ENCODE peak calls at places on chromosomes 7 and 10, in seven cellular contexts. H is anterior cingulate cortex; C is DMS153; Q is pancreas; I is activated CD8-positive, alpha-beta memory T cell treated with anti-CD3 and anti-CD28 coated beads, Interleukin-2, amount 50 U/mL, for 4 hours; M is SW480; P is ureter. B is an unnamed sample.

GRCh38 chr10:72025832-72026231 is 61.6 kb downstream of the CHST3 start:
- DNase-seq in H (no peak), C (no peak), Q (no peak), I (no peak), M (no peak), P (no peak), B (no peak)

GRCh38 chr7:128705891-128706333 is 33.2 kb upstream of the CALU start:
- DNase-seq in H (no peak), C (no peak), Q (no peak), I (no peak), M (no peak), P (no peak), B (no peak)

GRCh38 chr10:5832946-5833345 is 19.7 kb upstream of the GDI2 start:
- DNase-seq in H (no peak), C (no peak), Q (no peak), I (no peak), M (no peak), P (peak), B (peak)

GRCh38 chr10:91616124-91616523 is 16.7 kb downstream of the PPP1R3C start:
- DNase-seq in H (no peak), C (no peak), Q (no peak), I (no peak), M (no peak), P (no peak), B (no peak)

GRCh38 chr7:142887282-142888015 is 1.9 kb upstream of the TRPV6 start:
- DNase-seq in H (no peak), C (no peak), Q (no peak), I (no peak), M (no peak), P (peak), B (no peak)

GRCh38 chr10:110747609-110748464 is 103.7 kb downstream of the RBM20 start:
- DNase-seq in H (no peak), C (no peak), Q (no peak), I (no peak), M (no peak), P (no peak), B (no peak)

GRCh38 chr10:21747809-21748208 is 213.8 kb downstream of the MLLT10 start:
- DNase-seq in H (no peak), C (no peak), Q (no peak), I (no peak), M (no peak), P (no peak), B (no peak)

GRCh38 chr10:79249156-79250121 is 97.8 kb upstream of the PPIF start:
- DNase-seq in H (no peak), C (no peak), Q (no peak), I (no peak), M (no peak), P (no peak), B (no peak)

GRCh38 chr7:41121228-41121627 is 581.7 kb downstream of the INHBA start:
- DNase-seq in H (no peak), C (no peak), Q (no peak), I (no peak), M (no peak), P (no peak), B (no peak)

GRCh38 chr10:103916901-103917300 is 1.1 kb downstream of the STN1 start:
- DNase-seq in H (no peak), C (no peak), Q (peak), I (no peak), M (no peak), P (no peak), B (no peak)

GRCh38 chr10:129765664-129766550 is 198.2 kb downstream of the EBF3 start:
- DNase-seq in H (no peak), C (no peak), Q (peak), I (no peak), M (no peak), P (peak), B (peak)

GRCh38 chr7:70349819-70350218 is 751.5 kb downstream of the AUTS2 start:
- DNase-seq in H (no peak), C (no peak), Q (no peak), I (no peak), M (no peak), P (no peak), B (no peak)

GRCh38 chr10:24811906-24812305 is 88.2 kb upstream of the ARHGAP21 start:
- DNase-seq in H (peak), C (peak), Q (no peak), I (no peak), M (peak), P (no peak), B (no peak)

GRCh38 chr10:69287181-69287580 is 8.9 kb downstream of the HK1 start:
- DNase-seq in H (no peak), C (no peak), Q (no peak), I (no peak), M (no peak), P (no peak), B (no peak)

GRCh38 chr7:149625947-149626392 is 128.4 kb upstream of the ZNF746 start:
- DNase-seq in H (no peak), C (no peak), Q (no peak), I (no peak), M (no peak), P (no peak), B (no peak)

GRCh38 chr7:158094046-158094445 is 493.6 kb downstream of the PTPRN2 start:
- DNase-seq in H (no peak), C (no peak), Q (no peak), I (no peak), M (no peak), P (no peak), B (no peak)

GRCh38 chr10:5525581-5526271 is 965 bp downstream of the CALML3 start:
- DNase-seq in H (no peak), C (no peak), Q (no peak), I (no peak), M (no peak), P (peak), B (no peak)

GRCh38 chr7:100572949-100573675 is 588 bp downstream of the SAP25 start:
- DNase-seq in H (no peak), C (no peak), Q (peak), I (no peak), M (no peak), P (no peak), B (no peak)

GRCh38 chr7:50608196-50608906 is 43.1 kb upstream of the DDC start:
- DNase-seq in H (no peak), C (no peak), Q (no peak), I (no peak), M (no peak), P (no peak), B (no peak)

GRCh38 chr7:131108212-131108980 is 219.3 kb upstream of the MKLN1 start:
- DNase-seq in H (no peak), C (no peak), Q (no peak), I (no peak), M (no peak), P (no peak), B (no peak)

GRCh38 chr7:100478966-100479660 is at the start of gene TSC22D4:
- DNase-seq in H (peak), C (peak), Q (peak), I (peak), M (peak), P (peak), B (peak)

GRCh38 chr7:92810242-92810611 is 26.1 kb downstream of the CDK6 start:
- DNase-seq in H (no peak), C (no peak), Q (no peak), I (no peak), M (no peak), P (no peak), B (no peak)

GRCh38 chr7:30252885-30253795 is 31.3 kb upstream of the ZNRF2 start:
- DNase-seq in H (peak), C (peak), Q (peak), I (no peak), M (no peak), P (peak), B (peak)

GRCh38 chr10:17021661-17022060 is 108.0 kb downstream of the CUBN start:
- DNase-seq in H (no peak), C (no peak), Q (no peak), I (no peak), M (no peak), P (no peak), B (no peak)

GRCh38 chr7:82050134-82050533 is 280.3 kb upstream of the HGF start:
- DNase-seq in H (no peak), C (peak), Q (no peak), I (no peak), M (peak), P (no peak), B (no peak)

GRCh38 chr10:45438457-45439090 is 64.6 kb downstream of the ALOX5 start:
- DNase-seq in H (no peak), C (no peak), Q (no peak), I (no peak), M (no peak), P (no peak), B (no peak)

GRCh38 chr7:7178081-7178480 is 4.3 kb upstream of the C1GALT1 start:
- DNase-seq in H (no peak), C (no peak), Q (no peak), I (no peak), M (no peak), P (no peak), B (no peak)

GRCh38 chr7:97835296-97836138 is 36.7 kb downstream of the ASNS start:
- DNase-seq in H (peak), C (peak), Q (peak), I (peak), M (peak), P (peak), B (peak)

GRCh38 chr10:17219024-17219423 is 9.0 kb upstream of the VIM start:
- DNase-seq in H (no peak), C (no peak), Q (no peak), I (no peak), M (no peak), P (no peak), B (no peak)

GRCh38 chr10:2700626-2701305 is 366.6 kb upstream of the PFKP start:
- DNase-seq in H (no peak), C (no peak), Q (no peak), I (no peak), M (no peak), P (no peak), B (no peak)

GRCh38 chr10:20185116-20185515 is 368.9 kb downstream of the PLXDC2 start:
- DNase-seq in H (no peak), C (no peak), Q (no peak), I (no peak), M (no peak), P (no peak), B (no peak)

GRCh38 chr7:55078465-55079372 is 59.9 kb downstream of the EGFR start:
- DNase-seq in H (no peak), C (no peak), Q (no peak), I (no peak), M (peak), P (no peak), B (peak)

GRCh38 chr7:138001529-138002095 is at the start of gene CREB3L2:
- DNase-seq in H (no peak), C (peak), Q (peak), I (peak), M (peak), P (peak), B (peak)

GRCh38 chr7:73871163-73872011 is 10.4 kb downstream of the TMEM270 start:
- DNase-seq in H (no peak), C (no peak), Q (no peak), I (no peak), M (no peak), P (no peak), B (no peak)

GRCh38 chr10:79165068-79165467 is 96.3 kb downstream of the ZMIZ1 start:
- DNase-seq in H (no peak), C (no peak), Q (no peak), I (no peak), M (no peak), P (no peak), B (no peak)

B was measured in left colon.